ENCODE peak calls at places on chromosomes 11 and 22, in four cellular contexts. X is H1, M is HepG2, N is GM12878. T is an unnamed sample.

GRCh38 chr11:111913031-111913861 is 712 bp downstream of the HSPB2 start:
- DNase-seq in X (no peak), M (no peak), N (no peak), T (no peak)

GRCh38 chr11:4887591-4887990 is 5.9 kb downstream of the OR51T1 start:
- DNase-seq in X (no peak), M (no peak), N (no peak), T (no peak)

GRCh38 chr11:130070109-130070828 is 575 bp downstream of the APLP2 start:
- DNase-seq in X (peak; percentile 59), M (no peak), N (no peak), T (peak; percentile 21)

GRCh38 chr11:84887055-84887629 is 740.0 kb downstream of the DLG2 start:
- DNase-seq in X (no peak), M (no peak), N (no peak), T (no peak)

GRCh38 chr11:8841899-8842298 is 69.1 kb upstream of the AKIP1 start:
- DNase-seq in X (no peak), M (peak; percentile 27), N (no peak), T (no peak)

GRCh38 chr11:118476676-118477075 is 40.4 kb downstream of the KMT2A start:
- DNase-seq in X (no peak), M (no peak), N (no peak), T (no peak)

GRCh38 chr11:66012946-66013761 is 1.3 kb downstream of the CST6 start:
- DNase-seq in X (no peak), M (no peak), N (no peak), T (no peak)

GRCh38 chr22:48376936-48377335 is 1450.7 kb downstream of the BRD1 start:
- DNase-seq in X (peak; percentile 37), M (no peak), N (no peak), T (no peak)

GRCh38 chr11:11787305-11788066 is 54.3 kb upstream of the USP47 start:
- DNase-seq in X (peak; percentile 82), M (peak; percentile 43), N (peak; percentile 23), T (peak; percentile 70)

GRCh38 chr11:116772443-116773202 is at the start of gene BUD13:
- DNase-seq in X (peak; percentile 96), M (peak; percentile 78), N (peak; percentile 60), T (peak; percentile 90)

GRCh38 chr11:16167706-16168487 is 188.4 kb downstream of the SOX6 start:
- DNase-seq in X (no peak), M (no peak), N (no peak), T (no peak)

GRCh38 chr11:123587044-123587443 is 67.4 kb downstream of the SCN3B start:
- DNase-seq in X (no peak), M (peak; percentile 14), N (no peak), T (no peak)

GRCh38 chr22:37581534-37581933 is 1.6 kb upstream of the LGALS2 start:
- DNase-seq in X (no peak), M (no peak), N (no peak), T (no peak)

GRCh38 chr22:48448821-48449220 is 1378.9 kb downstream of the BRD1 start:
- DNase-seq in X (no peak), M (no peak), N (no peak), T (no peak)

GRCh38 chr11:70501933-70502540 is 103.7 kb downstream of the CTTN start:
- DNase-seq in X (no peak), M (no peak), N (no peak), T (no peak)

GRCh38 chr11:134949121-134949591 is 537.1 kb upstream of the B3GAT1 start:
- DNase-seq in X (no peak), M (peak; percentile 35), N (no peak), T (no peak)

DNA sequence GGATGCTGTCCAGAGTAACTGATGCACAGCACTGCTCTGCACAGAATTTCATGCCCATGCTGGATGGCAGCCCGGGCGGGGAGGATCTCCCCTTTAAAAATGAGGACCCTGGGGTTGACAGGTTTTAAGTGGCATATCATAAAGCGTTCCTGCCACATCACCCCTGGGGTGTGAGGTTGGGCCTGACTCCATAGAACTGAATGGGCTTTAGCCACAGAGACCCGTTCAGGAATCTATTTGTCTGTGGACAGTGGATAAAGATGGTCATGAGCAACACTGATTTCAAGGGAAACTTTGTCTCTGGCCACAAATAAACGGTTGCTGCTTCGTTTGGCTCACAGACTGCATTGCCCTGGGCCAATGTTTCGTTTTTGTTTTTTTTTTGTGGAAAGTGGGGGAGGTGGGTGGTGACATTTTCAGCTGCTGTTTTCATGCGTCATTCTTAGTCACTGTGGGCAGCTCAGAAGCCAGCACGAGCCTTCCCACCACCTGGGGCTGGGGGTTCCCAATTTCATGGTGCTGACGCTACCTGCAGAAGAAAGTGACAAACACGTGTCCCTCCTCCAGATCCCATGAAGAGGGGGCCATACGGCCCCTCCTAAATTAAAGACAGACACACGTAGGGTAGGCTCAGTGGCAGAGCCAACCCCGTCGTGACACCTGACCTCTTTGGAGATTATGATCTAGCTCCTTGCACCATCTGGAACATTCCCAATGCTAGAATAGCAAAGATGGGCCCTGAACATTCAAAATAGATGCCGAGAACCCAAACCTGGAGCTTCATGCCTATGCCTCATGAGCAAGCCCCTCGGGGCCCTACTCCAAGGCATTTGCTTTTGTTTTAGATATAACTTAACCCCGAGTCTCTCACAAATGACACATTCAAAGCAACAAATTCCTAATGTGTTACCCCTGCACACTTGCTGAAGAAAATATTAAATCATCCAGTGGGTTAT is 54.8 kb upstream of the PHF21B start:
- DNase-seq in X (no peak), M (no peak), N (peak; percentile 7), T (no peak)
- TF ChIP-seq SUZ12 in X (no peak), M (no peak), N (no peak), T (no peak)

GRCh38 chr11:126355926-126356897 is 726 bp downstream of the ST3GAL4 start:
- DNase-seq in X (peak; percentile 71), M (peak; percentile 21), N (no peak), T (peak; percentile 40)
- TF ChIP-seq SP1 in X (no peak), M (no peak), N (no peak), T (no peak)

GRCh38 chr11:76589477-76589876 is 81.1 kb downstream of the LRRC32 start:
- DNase-seq in X (no peak), M (no peak), N (no peak), T (no peak)

GRCh38 chr11:76589945-76590630 is 80.5 kb downstream of the LRRC32 start:
- DNase-seq in X (no peak), M (no peak), N (no peak), T (no peak)

GRCh38 chr11:76590631-76590950 is 80.0 kb downstream of the LRRC32 start:
- DNase-seq in X (no peak), M (no peak), N (no peak), T (no peak)

GRCh38 chr11:76587810-76588454 is 82.6 kb downstream of the LRRC32 start:
- DNase-seq in X (no peak), M (no peak), N (no peak), T (no peak)

DNA sequence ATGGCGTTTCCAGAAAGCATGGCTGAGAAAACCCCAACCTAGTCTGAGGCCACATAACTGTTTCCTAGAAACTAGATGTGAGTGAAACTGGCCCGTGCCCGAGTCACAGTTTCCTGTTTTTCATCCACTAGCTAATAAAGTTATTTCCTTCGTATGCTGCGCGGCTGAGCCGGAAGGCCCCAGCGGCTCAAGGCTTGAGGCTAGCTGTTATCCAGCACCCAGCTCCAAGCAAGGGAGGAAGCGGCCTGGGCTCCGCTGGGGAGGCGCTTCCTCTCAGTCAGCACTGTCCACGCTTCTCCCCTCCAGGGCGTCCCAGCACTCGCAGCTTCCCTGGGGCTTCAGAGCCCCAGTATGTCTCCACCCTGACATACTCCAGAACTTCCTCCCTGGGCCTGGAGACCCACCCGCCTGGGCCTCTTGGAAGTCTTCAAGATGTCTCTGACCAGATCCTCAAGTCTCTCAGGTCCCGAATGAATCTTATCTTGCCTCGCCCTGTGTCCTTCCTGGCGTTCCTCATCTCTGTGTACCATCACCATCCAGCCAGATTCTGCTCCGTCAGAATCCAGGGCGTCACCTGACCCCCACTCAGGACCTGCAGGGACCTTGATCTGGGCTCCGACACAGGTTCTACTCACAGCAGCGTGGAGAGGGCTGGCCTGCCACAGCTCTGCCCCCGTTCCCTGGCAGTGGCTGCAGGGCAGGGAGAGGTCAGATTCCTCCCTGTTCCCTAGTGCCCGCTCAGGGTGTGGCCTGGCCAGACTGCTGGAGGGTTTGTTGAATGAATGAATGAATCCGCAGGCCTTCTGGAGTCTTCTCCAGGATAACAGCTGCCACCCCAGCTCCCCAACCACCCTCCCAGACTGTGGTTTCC is 81.9 kb downstream of the LRRC32 start:
- DNase-seq in X (no peak), M (no peak), N (no peak), T (no peak)
- TF ChIP-seq SUZ12 in X (no peak), M (no peak), N (no peak), T (no peak)

DNA sequence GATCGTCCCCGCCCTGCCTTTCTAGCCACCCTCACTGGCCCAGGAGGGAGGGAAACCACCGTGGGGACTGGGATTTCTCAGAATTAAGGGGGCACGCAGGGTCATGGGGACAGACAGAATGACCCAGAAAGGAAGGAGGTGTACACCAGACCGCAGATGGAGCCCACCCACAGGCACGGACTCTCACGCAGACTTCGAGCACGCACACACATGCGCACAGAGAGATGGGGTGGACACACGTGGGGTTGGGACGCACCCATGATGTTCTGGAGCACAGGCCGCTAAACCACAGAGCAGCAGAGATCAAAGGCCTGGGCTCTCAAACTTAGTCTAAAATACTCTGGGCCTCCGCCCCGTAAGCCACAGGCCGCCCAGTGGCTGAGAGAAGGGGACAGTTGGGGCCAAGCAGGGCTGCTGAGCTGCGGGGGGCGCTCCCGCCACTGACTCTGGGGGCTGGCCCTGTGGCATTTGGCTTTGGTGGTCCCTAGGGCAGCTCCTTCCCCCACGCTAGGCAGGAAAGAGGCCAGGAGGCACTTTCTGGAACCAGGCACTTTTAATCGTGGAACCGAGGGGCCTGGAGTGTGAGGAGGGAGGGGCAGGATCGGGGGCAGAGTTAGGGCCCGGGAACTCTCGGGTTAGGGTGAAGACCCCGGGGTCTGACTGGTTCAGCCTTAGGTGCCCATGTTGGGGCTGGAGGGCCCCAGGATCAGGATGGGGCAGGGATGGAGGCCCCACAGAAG is 1.5 kb downstream of the IFITM5 start:
- DNase-seq in X (no peak), M (peak; percentile 24), N (no peak), T (no peak)
- TF ChIP-seq SP1 in X (no peak), M (no peak), N (no peak), T (no peak)

GRCh38 chr22:44025171-44026065 is 1.3 kb downstream of the PARVB start:
- DNase-seq in X (no peak), M (no peak), N (peak; percentile 96), T (no peak)
- TF ChIP-seq SUZ12 in X (no peak), M (no peak), N (no peak), T (no peak)

DNA sequence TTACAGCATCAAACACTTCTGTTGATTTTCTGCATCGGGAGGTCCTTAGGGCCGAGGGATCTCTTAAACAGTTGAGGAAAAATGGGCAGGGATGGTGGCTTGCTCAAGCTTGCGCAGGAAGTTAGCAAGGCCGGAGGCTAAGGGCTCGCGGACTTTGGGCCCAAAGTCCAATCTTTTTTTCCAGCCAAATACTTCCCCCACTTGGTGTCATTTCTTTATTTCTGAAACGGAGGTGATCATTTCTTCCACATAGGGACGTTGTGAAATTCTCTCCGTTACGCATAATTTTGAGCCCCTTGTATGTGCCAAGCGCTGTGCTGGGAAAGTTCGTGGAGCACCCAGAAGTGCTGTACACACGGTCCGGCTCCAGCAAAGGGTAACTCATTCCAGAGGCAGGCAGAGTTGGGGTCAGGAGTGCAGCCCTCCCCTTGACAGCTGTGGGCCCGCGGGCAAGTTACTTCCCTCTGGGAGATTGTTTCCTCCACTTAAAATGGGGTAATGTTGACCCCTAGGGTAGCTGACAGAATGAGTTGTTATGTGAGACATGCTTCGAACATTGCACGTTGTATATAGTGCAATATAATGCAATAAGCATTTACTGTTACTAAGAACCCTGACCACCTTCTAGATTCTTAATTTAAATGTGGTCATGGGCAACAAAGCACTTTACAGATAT is 837 bp downstream of the MIEF1 start:
- DNase-seq in X (no peak), M (no peak), N (no peak), T (no peak)
- TF ChIP-seq SP1 in X (no peak), M (no peak), N (no peak), T (no peak)

GRCh38 chr11:125514336-125515101 is 18.5 kb upstream of the FEZ1 start:
- DNase-seq in X (no peak), M (no peak), N (peak; percentile 92), T (no peak)
- TF ChIP-seq SUZ12 in X (no peak), M (no peak), N (no peak), T (no peak)

T was measured in HEK293T.